ENCODE peak calls at places on chromosomes 4 and X, in four cellular contexts. V is hepatocyte, H is GM12878, X is brain microvascular endothelial cell. F is an unnamed sample.

GRCh38 chrX:115535844-115536243 is 25.1 kb upstream of the PLS3 start:
- DNase-seq in H (no peak), V (no peak), X (no peak), F (no peak)

GRCh38 chrX:39196192-39197102 is 395.2 kb downstream of the MID1IP1 start:
- DNase-seq in X (peak), H (peak), V (no peak), F (peak)

GRCh38 chrX:44244008-44244407 is 99.5 kb downstream of the EFHC2 start:
- DNase-seq in X (peak), H (no peak), V (peak), F (no peak)

GRCh38 chr4:21879187-21879586 is 69.4 kb downstream of the KCNIP4 start:
- DNase-seq in H (no peak), V (no peak), X (peak), F (no peak)

GRCh38 chr4:168440442-168441264 is 39.6 kb downstream of the DDX60L start:
- DNase-seq in V (peak), X (peak), H (peak), F (peak)

GRCh38 chr4:166064706-166065105 is 191.7 kb downstream of the TLL1 start:
- DNase-seq in X (no peak), H (no peak), V (no peak), F (no peak)

GRCh38 chr4:10347281-10347795 is 109.9 kb downstream of the ZNF518B start:
- DNase-seq in H (no peak), V (no peak), X (no peak), F (no peak)

GRCh38 chrX:144791298-144791697 is 456.0 kb upstream of the SPANXN1 start:
- DNase-seq in V (peak), H (no peak), X (no peak), F (no peak)

GRCh38 chr4:5573965-5574364 is 134.4 kb downstream of the EVC2 start:
- DNase-seq in X (no peak), H (no peak), V (no peak), F (no peak)

GRCh38 chr4:153347117-153347516 is 2.6 kb downstream of the MND1 start:
- DNase-seq in X (no peak), V (no peak), H (no peak), F (no peak)

GRCh38 chr4:77196866-77197265 is 39.9 kb downstream of the CCNG2 start:
- DNase-seq in H (peak), V (no peak), X (no peak), F (peak)

GRCh38 chrX:66163849-66164401 is at the start of gene HEPH:
- DNase-seq in X (no peak), V (peak), H (peak), F (peak)

GRCh38 chr4:109749388-109750082 is 19.7 kb upstream of the PLA2G12A start:
- DNase-seq in V (no peak), X (no peak), H (no peak), F (no peak)

GRCh38 chr4:118033148-118034060 is 882 bp upstream of the NDST3 start:
- DNase-seq in H (no peak), V (peak), X (no peak), F (no peak)

GRCh38 chr4:48575964-48576363 is 85.9 kb downstream of the ZAR1 start:
- DNase-seq in X (peak), H (no peak), V (no peak), F (no peak)

GRCh38 chr4:139686988-139687387 is 21.4 kb downstream of the MGST2 start:
- DNase-seq in H (no peak), V (no peak), X (no peak), F (no peak)

GRCh38 chr4:139689093-139689722 is 23.6 kb downstream of the MGST2 start:
- DNase-seq in X (no peak), V (peak), H (no peak), F (no peak)

GRCh38 chr4:139694522-139694921 is 28.9 kb downstream of the MGST2 start:
- DNase-seq in X (no peak), H (no peak), V (no peak), F (no peak)

GRCh38 chr4:139696491-139696890 is 30.9 kb downstream of the MGST2 start:
- DNase-seq in V (no peak), H (no peak), X (no peak), F (no peak)

GRCh38 chr4:139692300-139693012 is 26.8 kb downstream of the MGST2 start:
- DNase-seq in V (peak), X (no peak), H (no peak), F (no peak)
- TF ChIP-seq CTCF in V (peak), X (peak), H (peak), F (no peak)

GRCh38 chrX:110430293-110431076 is 71.8 kb downstream of the RTL9 start:
- DNase-seq in X (no peak), H (no peak), V (no peak), F (no peak)
- TF ChIP-seq CTCF in X (no peak), H (no peak), V (no peak), F (no peak)

DNA sequence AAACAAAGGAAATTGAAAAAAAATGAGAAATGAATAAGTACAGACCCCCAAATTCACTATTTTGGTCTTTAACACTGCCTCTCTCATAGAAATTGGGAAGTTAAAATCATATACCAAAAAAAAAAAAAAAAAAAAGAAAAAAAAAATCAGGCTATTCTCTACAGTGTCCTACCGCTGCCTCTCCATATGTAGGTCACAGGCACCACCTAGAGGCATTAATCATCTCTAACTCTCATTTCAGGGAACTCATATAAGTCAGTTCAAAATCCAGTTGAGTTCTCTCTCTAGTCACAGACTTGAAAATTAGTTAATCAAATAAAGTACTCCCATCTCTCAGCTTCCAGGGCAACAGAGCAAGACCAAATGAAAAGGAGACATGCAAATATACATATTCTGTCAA is 47.9 kb downstream of the COX18 start:
- DNase-seq in V (peak), H (no peak), X (peak), F (peak)
- TF ChIP-seq CTCF in V (peak), H (peak), X (peak), F (peak)

GRCh38 chrX:138037548-138037947 is 471.6 kb downstream of the ZIC3 start:
- DNase-seq in X (no peak), H (no peak), V (no peak), F (no peak)

GRCh38 chrX:138031715-138032114 is 465.8 kb downstream of the ZIC3 start:
- DNase-seq in V (no peak), X (no peak), H (no peak), F (no peak)

DNA sequence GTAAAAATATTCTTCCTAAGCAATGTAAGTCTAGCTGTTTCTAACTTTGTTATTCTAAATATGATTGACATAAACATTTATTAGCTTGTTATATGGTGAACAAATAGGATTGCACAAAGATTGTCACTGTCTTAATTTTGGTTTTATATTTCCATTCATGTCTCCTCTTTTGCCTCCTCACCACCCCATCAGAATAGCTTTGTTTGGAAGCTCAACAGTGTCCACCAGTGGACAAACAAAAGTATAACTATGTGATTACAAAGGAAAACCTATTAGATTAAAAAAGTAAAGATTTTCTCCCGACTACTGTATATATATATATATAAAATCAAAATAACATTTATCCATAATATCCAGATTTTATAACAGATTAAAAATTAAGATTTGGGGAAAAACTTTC is 468.2 kb downstream of the ZIC3 start:
- DNase-seq in V (no peak), X (no peak), H (no peak), F (no peak)
- TF ChIP-seq CTCF in V (peak), X (no peak), H (peak), F (no peak)

DNA sequence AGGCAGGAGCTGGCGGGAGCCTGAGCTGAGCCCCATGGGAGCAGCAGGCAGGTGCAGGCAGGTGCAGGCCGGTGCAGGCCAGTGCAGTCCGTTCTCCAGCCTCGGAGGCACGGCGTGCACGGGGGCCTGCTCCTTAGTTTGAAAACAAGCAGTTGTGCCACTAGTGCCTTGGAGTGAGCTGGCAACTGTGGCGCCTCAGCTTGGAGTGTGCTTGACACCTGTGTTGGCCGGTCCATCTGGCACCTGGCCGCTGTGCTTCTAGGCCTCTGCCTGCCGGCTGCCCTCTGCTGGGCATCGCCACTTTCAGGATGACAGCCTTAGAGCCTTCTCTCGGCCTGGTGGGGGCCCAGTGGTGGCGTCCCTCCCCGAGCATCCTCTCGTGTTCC is 47.9 kb downstream of the RGS12 start:
- DNase-seq in V (no peak), H (no peak), X (no peak), F (no peak)
- TF ChIP-seq CTCF in V (no peak), H (peak), X (peak), F (no peak)

F was measured in GM10248.